ENCODE peak calls at places on chromosomes 3 and 15, in seven cellular contexts. Z is endothelial cell of umbilical vein, F is left ventricle myocardium inferior, L is stomach, C is transverse colon, O is IMR-90, Y is body of pancreas. I is an unnamed sample.

GRCh38 chr3:95655363-95655986 is 1158.9 kb upstream of the EPHA6 start:
- DNase-seq in Z (no peak), F (no peak), L (no peak), C (no peak), O (no peak), Y (no peak), I (no peak)

GRCh38 chr3:171156455-171157005 is 130.0 kb upstream of the SLC2A2 start:
- DNase-seq in Z (no peak), F (no peak), L (no peak), C (no peak), O (no peak), Y (no peak), I (peak; percentile 46)

GRCh38 chr15:98347001-98347400 is 301.3 kb upstream of the IGF1R start:
- DNase-seq in Z (no peak), F (no peak), L (no peak), C (no peak), O (no peak), Y (no peak), I (no peak)

GRCh38 chr3:130849111-130849552 is 44.8 kb upstream of the ATP2C1 start:
- DNase-seq in Z (no peak), F (peak; percentile 26), L (peak; percentile 91), C (peak; percentile 70), O (no peak), Y (peak; percentile 90), I (peak; percentile 26)

GRCh38 chr15:99526174-99526573 is 39.6 kb upstream of the MEF2A start:
- DNase-seq in Z (no peak), F (no peak), L (no peak), C (no peak), O (no peak), Y (no peak), I (no peak)

GRCh38 chr3:127585163-127585812 is 5.2 kb downstream of the TPRA1 start:
- DNase-seq in Z (no peak), F (no peak), L (no peak), C (no peak), O (peak; percentile 54), Y (no peak), I (no peak)

GRCh38 chr3:195761031-195761430 is 40.3 kb downstream of the MUC20 start:
- DNase-seq in Z (no peak), F (no peak), L (no peak), C (no peak), O (no peak), Y (no peak), I (no peak)

GRCh38 chr3:184590795-184591194 is 29.2 kb downstream of the EPHB3 start:
- DNase-seq in Z (no peak), F (no peak), L (no peak), C (no peak), O (no peak), Y (no peak), I (no peak)

GRCh38 chr3:73060302-73060723 is 1.1 kb upstream of the EBLN2 start:
- DNase-seq in Z (no peak), F (no peak), L (no peak), C (no peak), O (peak; percentile 27), Y (no peak), I (no peak)

GRCh38 chr15:49145651-49146609 is 9.5 kb downstream of the COPS2 start:
- DNase-seq in Z (peak; percentile 90), F (no peak), L (no peak), C (no peak), O (peak; percentile 73), Y (peak; percentile 14), I (peak; percentile 71)
- TF ChIP-seq CTCF in Z (peak; percentile 59), F (peak; percentile 73), L (peak; percentile 40), C (peak; percentile 57), O (peak; percentile 74), Y (no peak), I (peak; percentile 54)

GRCh38 chr3:158560979-158561378 is 10.0 kb upstream of the MLF1 start:
- DNase-seq in Z (no peak), F (no peak), L (no peak), C (no peak), O (peak; percentile 2), Y (no peak), I (no peak)
- H3K4me3 ChIP-seq in Z (no peak overlapping the region), F (no peak overlapping the region), L (no peak overlapping the region), C (no peak overlapping the region), O (no peak overlapping the region), Y (no peak overlapping the region), I (no peak overlapping the region)

GRCh38 chr3:194754091-194754490 is 68.4 kb downstream of the FAM43A start:
- DNase-seq in Z (no peak), F (no peak), L (no peak), C (no peak), O (no peak), Y (no peak), I (no peak)

GRCh38 chr3:194748229-194748628 is 62.5 kb downstream of the FAM43A start:
- DNase-seq in Z (no peak), F (no peak), L (no peak), C (no peak), O (no peak), Y (no peak), I (no peak)

GRCh38 chr3:194745427-194746184 is 59.9 kb downstream of the FAM43A start:
- DNase-seq in Z (no peak), F (no peak), L (no peak), C (no peak), O (no peak), Y (no peak), I (no peak)

GRCh38 chr3:194750409-194750808 is 64.7 kb downstream of the FAM43A start:
- DNase-seq in Z (no peak), F (no peak), L (no peak), C (no peak), O (no peak), Y (no peak), I (no peak)

DNA sequence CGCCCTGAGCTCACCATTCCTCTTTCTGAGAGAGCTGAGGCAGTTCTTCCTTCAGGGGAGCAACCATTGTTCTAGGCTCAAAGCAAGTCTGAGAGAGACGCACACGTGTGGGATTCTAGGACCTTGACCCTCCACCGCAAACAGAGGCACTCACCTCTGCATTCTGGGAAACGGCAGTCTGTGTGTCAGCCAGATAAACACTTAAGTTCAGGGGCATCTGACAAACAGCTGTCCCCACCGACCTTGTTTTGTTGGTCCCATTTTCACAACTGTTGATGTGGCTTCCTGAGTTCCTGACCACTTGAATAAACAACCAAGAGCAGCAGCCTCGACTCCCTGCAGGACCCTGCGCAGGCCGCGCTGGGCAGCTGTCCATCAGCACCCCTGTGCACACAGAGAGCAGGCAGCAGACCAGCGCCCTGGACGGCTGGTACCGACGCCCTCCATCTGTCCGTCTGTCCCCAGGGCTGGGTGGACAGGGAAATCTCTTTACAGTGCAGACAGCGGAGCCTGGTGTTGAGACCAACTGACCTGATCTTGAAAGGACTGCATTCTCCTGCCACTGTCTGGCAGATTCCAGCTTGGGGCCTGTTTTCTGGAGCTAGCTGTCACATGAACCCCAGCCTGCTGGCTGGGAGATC is 64.1 kb downstream of the FAM43A start:
- DNase-seq in Z (peak; percentile 76), F (no peak), L (no peak), C (no peak), O (no peak), Y (no peak), I (no peak)
- H3K27me3 ChIP-seq in Z (no peaks in the 10 kb centered on the region), F (no peaks in the 10 kb centered on the region), L (peaks cover 12% of the 10 kb centered on the region), C (no peaks in the 10 kb centered on the region), O (peaks cover 50% of the 10 kb centered on the region), Y (no peaks in the 10 kb centered on the region), I (peaks cover 16% of the 10 kb centered on the region)

GRCh38 chr3:36298188-36298587 is 82.1 kb upstream of the STAC start:
- DNase-seq in Z (no peak), F (no peak), L (no peak), C (no peak), O (no peak), Y (no peak), I (no peak)
- TF ChIP-seq CTCF in Z (no peak), F (no peak), L (no peak), C (no peak), O (no peak), Y (no peak), I (no peak)

I was measured in bronchial epithelial cell.